ENCODE peak calls at places on chromosomes 1 and 21, in six cellular contexts. C, Y, W, J, A and S are unnamed samples.

GRCh38 chr21:36849461-36849860 is 117.0 kb downstream of the HLCS start:
- DNase-seq in C (no peak), Y (no peak), W (no peak), J (no peak), A (no peak), S (no peak)

GRCh38 chr1:206439205-206439604 is 31.1 kb upstream of the IKBKE start:
- DNase-seq in C (no peak), Y (no peak), W (no peak), J (no peak), A (no peak), S (no peak)

GRCh38 chr1:159945483-159946241 is at the start of gene IGSF9:
- DNase-seq in C (peak; percentile 93), Y (peak; percentile 96), W (peak; percentile 49), J (peak; percentile 74), A (no peak), S (peak; percentile 86)

GRCh38 chr1:90474158-90474557 is 242.9 kb downstream of the BARHL2 start:
- DNase-seq in C (no peak), Y (no peak), W (no peak), J (no peak), A (no peak), S (no peak)

GRCh38 chr1:150281221-150281757 is 1.1 kb upstream of the CIART start:
- DNase-seq in C (peak; percentile 82), Y (peak; percentile 29), W (peak; percentile 70), J (peak; percentile 82), A (peak; percentile 40), S (peak; percentile 67)

GRCh38 chr1:241355311-241356010 is 1.5 kb downstream of the RGS7 start:
- DNase-seq in C (no peak), Y (no peak), W (no peak), J (no peak), A (no peak), S (no peak)

GRCh38 chr1:82079607-82080006 is 278.9 kb downstream of the ADGRL2 start:
- DNase-seq in C (no peak), Y (no peak), W (no peak), J (no peak), A (no peak), S (no peak)

GRCh38 chr1:174074757-174075156 is 52.6 kb upstream of the RC3H1 start:
- DNase-seq in C (peak; percentile 37), Y (no peak), W (peak; percentile 55), J (peak; percentile 29), A (no peak), S (no peak)

GRCh38 chr1:119549719-119550141 is 42.7 kb downstream of the HSD3B1 start:
- DNase-seq in C (peak; percentile 64), Y (peak; percentile 35), W (peak; percentile 67), J (peak; percentile 59), A (no peak), S (peak; percentile 51)

GRCh38 chr1:50959303-50959912 is 659 bp downstream of the FAF1 start:
- DNase-seq in C (no peak), Y (no peak), W (peak; percentile 37), J (peak; percentile 54), A (no peak), S (no peak)

GRCh38 chr1:12556368-12556930 is 61.6 kb downstream of the DHRS3 start:
- DNase-seq in C (no peak), Y (no peak), W (peak; percentile 93), J (no peak), A (no peak), S (no peak)

GRCh38 chr1:1892079-1892762 is 1.3 kb upstream of the GNB1 start:
- DNase-seq in C (no peak), Y (no peak), W (no peak), J (no peak), A (no peak), S (no peak)

GRCh38 chr1:198278922-198279321 is 122.1 kb downstream of the NEK7 start:
- DNase-seq in C (no peak), Y (no peak), W (no peak), J (no peak), A (no peak), S (no peak)

GRCh38 chr1:43854473-43854872 is 79.1 kb upstream of the ARTN start:
- DNase-seq in C (no peak), Y (no peak), W (no peak), J (no peak), A (no peak), S (no peak)

GRCh38 chr1:25695991-25696330 is 79.4 kb downstream of the MAN1C1 start:
- DNase-seq in C (no peak), Y (no peak), W (peak; percentile 97), J (peak; percentile 52), A (peak; percentile 84), S (no peak)

GRCh38 chr1:2003564-2004131 is at the start of gene CFAP74:
- DNase-seq in C (peak; percentile 52), Y (no peak), W (peak; percentile 18), J (no peak), A (no peak), S (peak; percentile 67)

GRCh38 chr1:192516776-192517297 is 58.7 kb upstream of the RGS1 start:
- DNase-seq in C (peak; percentile 46), Y (no peak), W (no peak), J (peak; percentile 30), A (no peak), S (no peak)

GRCh38 chr1:74423476-74423875 is 88.9 kb downstream of the LRRC53 start:
- DNase-seq in C (no peak), Y (no peak), W (peak; percentile 79), J (no peak), A (no peak), S (no peak)

GRCh38 chr1:220734571-220735326 is 13.4 kb upstream of the MTARC2 start:
- DNase-seq in C (no peak), Y (no peak), W (peak; percentile 81), J (peak; percentile 72), A (peak; percentile 71), S (no peak)

GRCh38 chr1:26706315-26706714 is 10.5 kb downstream of the ARID1A start:
- DNase-seq in C (peak; percentile 65), Y (no peak), W (no peak), J (no peak), A (no peak), S (no peak)